ENCODE peak calls at places on chromosomes 16 and 17, in seven cellular contexts. P, L, S, C, Q, Y and F are unnamed samples.

GRCh38 chr17:45973943-45974859 is 24.8 kb upstream of the STH start:
- DNase-seq in P (no peak), L (no peak), S (no peak), C (no peak), Q (no peak), Y (no peak), F (no peak)

GRCh38 chr17:6393368-6393952 is 41.5 kb downstream of the AIPL1 start:
- DNase-seq in P (no peak), L (no peak), S (no peak), C (no peak), Q (no peak), Y (no peak), F (no peak)

GRCh38 chr16:84131118-84131517 is 13.9 kb downstream of the HSDL1 start:
- DNase-seq in P (no peak), L (no peak), S (no peak), C (no peak), Q (no peak), Y (no peak), F (no peak)

GRCh38 chr17:3890893-3891219 is 2.0 kb downstream of the CAMKK1 start:
- DNase-seq in P (no peak), L (no peak), S (no peak), C (no peak), Q (no peak), Y (no peak), F (no peak)

GRCh38 chr16:79370736-79371135 is 229.8 kb downstream of the MAF start:
- DNase-seq in P (peak), L (no peak), S (no peak), C (no peak), Q (no peak), Y (no peak), F (no peak)

GRCh38 chr17:65191805-65192740 is 54.9 kb downstream of the RGS9 start:
- DNase-seq in P (no peak), L (no peak), S (no peak), C (no peak), Q (no peak), Y (no peak), F (peak)

GRCh38 chr17:43224146-43224705 is 4.2 kb downstream of the CCDC200 start:
- DNase-seq in P (no peak), L (peak), S (no peak), C (no peak), Q (no peak), Y (no peak), F (no peak)

GRCh38 chr17:30433514-30433913 is 43.7 kb upstream of the GOSR1 start:
- DNase-seq in P (no peak), L (peak), S (peak), C (peak), Q (no peak), Y (peak), F (peak)

GRCh38 chr17:33049781-33050414 is 58.3 kb downstream of the SPACA3 start:
- DNase-seq in P (peak), L (peak), S (peak), C (peak), Q (peak), Y (peak), F (peak)